ENCODE peak calls at places on chromosomes 1 and 21, in four cellular contexts. J, F, P and C are unnamed samples.

GRCh38 chr1:12166834-12167492 is at the start of gene TNFRSF1B:
- DNase-seq in J (no peak), F (peak), P (peak), C (no peak)

GRCh38 chr1:47938556-47938955 is 58.6 kb downstream of the TRABD2B start:
- DNase-seq in J (no peak), F (no peak), P (no peak), C (no peak)

GRCh38 chr21:41326414-41327080 is 9.9 kb downstream of the FAM3B start:
- DNase-seq in J (no peak), F (no peak), P (no peak), C (no peak)

GRCh38 chr1:175471039-175471800 is 272.2 kb downstream of the TNR start:
- DNase-seq in J (no peak), F (no peak), P (peak), C (no peak)

GRCh38 chr1:22613951-22614350 is 22.5 kb upstream of the C1QA start:
- DNase-seq in J (no peak), F (no peak), P (no peak), C (no peak)

GRCh38 chr1:72439036-72439435 is 156.7 kb upstream of the NEGR1 start:
- DNase-seq in J (peak), F (no peak), P (peak), C (no peak)

GRCh38 chr1:179743679-179744400 is 749 bp downstream of the FAM163A start:
- DNase-seq in J (no peak), F (no peak), P (peak), C (no peak)

GRCh38 chr1:235675152-235675890 is 25.7 kb upstream of the GNG4 start:
- DNase-seq in J (peak), F (no peak), P (no peak), C (no peak)

GRCh38 chr1:223784541-223784940 is 61.2 kb downstream of the TP53BP2 start:
- DNase-seq in J (no peak), F (no peak), P (no peak), C (no peak)

GRCh38 chr1:93339171-93339697 is 6.5 kb upstream of the DR1 start:
- DNase-seq in J (no peak), F (no peak), P (no peak), C (no peak)

GRCh38 chr1:157154940-157155514 is 16.8 kb upstream of the ETV3 start:
- DNase-seq in J (peak), F (no peak), P (peak), C (no peak)

GRCh38 chr1:240486596-240486995 is 125.4 kb downstream of the GREM2 start:
- DNase-seq in J (no peak), F (no peak), P (no peak), C (no peak)

GRCh38 chr1:25033828-25034451 is 103.9 kb upstream of the RUNX3 start:
- DNase-seq in J (no peak), F (no peak), P (no peak), C (peak)

GRCh38 chr21:18759751-18760161 is 356.2 kb upstream of the TMPRSS15 start:
- DNase-seq in J (no peak), F (no peak), P (no peak), C (no peak)

GRCh38 chr1:112144738-112145426 is 155.4 kb upstream of the KCND3 start:
- DNase-seq in J (no peak), F (no peak), P (no peak), C (no peak)

GRCh38 chr1:6209661-6210605 is 4.0 kb downstream of the RNF207 start:
- DNase-seq in J (no peak), F (no peak), P (no peak), C (no peak)

GRCh38 chr1:91742848-91743292 is 143.1 kb downstream of the TGFBR3 start:
- DNase-seq in J (no peak), F (no peak), P (peak), C (no peak)

GRCh38 chr1:151371744-151372410 is 628 bp downstream of the SELENBP1 start:
- DNase-seq in J (peak), F (no peak), P (peak), C (peak)

GRCh38 chr1:67053535-67053784 is 488 bp downstream of the SLC35D1 start:
- DNase-seq in J (peak), F (peak), P (peak), C (peak)

GRCh38 chr1:243725846-243726245 is 124.2 kb downstream of the AKT3 start:
- DNase-seq in J (no peak), F (no peak), P (no peak), C (no peak)